ENCODE peak calls at places on chromosomes 6 and 20, in five cellular contexts. Q, R, J, C and T are unnamed samples.

GRCh38 chr6:27547157-27548075 is 74.5 kb upstream of the ZNF184 start:
- DNase-seq in Q (no peak), C (peak; percentile 24), R (no peak), J (peak; percentile 19), T (no peak)

GRCh38 chr20:58065508-58066361 is 162.7 kb downstream of the ANKRD60 start:
- DNase-seq in Q (peak; percentile 1), C (peak; percentile 58), J (no peak), R (no peak), T (no peak)

GRCh38 chr20:52864895-52865590 is 107.1 kb upstream of the TSHZ2 start:
- DNase-seq in C (no peak), Q (no peak), J (no peak), R (no peak), T (no peak)

GRCh38 chr6:34146801-34147592 is 1.1 kb upstream of the GRM4 start:
- DNase-seq in J (no peak), Q (no peak), R (no peak), C (peak; percentile 55), T (no peak)

GRCh38 chr6:37048851-37049734 is 43.6 kb downstream of the FGD2 start:
- DNase-seq in C (peak; percentile 54), R (peak; percentile 59), J (no peak), Q (peak; percentile 56), T (peak; percentile 93)

GRCh38 chr20:52974155-52974554 is 2.0 kb downstream of the TSHZ2 start:
- DNase-seq in R (no peak), Q (no peak), J (no peak), C (no peak), T (no peak)

GRCh38 chr20:21102691-21103311 is 3.4 kb downstream of the LINC00237 start:
- DNase-seq in J (no peak), Q (peak; percentile 24), R (no peak), C (peak; percentile 36), T (no peak)

GRCh38 chr6:163620670-163621330 is 206.3 kb downstream of the QKI start:
- DNase-seq in Q (no peak), C (no peak), R (no peak), J (no peak), T (no peak)

GRCh38 chr6:41439524-41440418 is 104.4 kb downstream of the NCR2 start:
- DNase-seq in C (no peak), Q (no peak), J (no peak), R (no peak), T (no peak)

GRCh38 chr20:43046946-43047345 is 142.8 kb downstream of the PTPRT start:
- DNase-seq in C (no peak), R (no peak), Q (no peak), J (no peak), T (no peak)

GRCh38 chr20:63612276-63612931 is 14.5 kb downstream of the GMEB2 start:
- DNase-seq in R (no peak), J (no peak), C (no peak), Q (no peak), T (no peak)

GRCh38 chr20:4153251-4153650 is 137.9 kb upstream of the RNF24 start:
- DNase-seq in R (peak; percentile 75), J (no peak), C (no peak), Q (no peak), T (no peak)